ENCODE peak calls at places on chromosomes 11 and 22, in six cellular contexts. B is fibroblast of gingiva, T is RWPE1, F is heart right ventricle, V is NCI-H345, M is COLO829. R is an unnamed sample.

GRCh38 chr11:77127969-77128691 is at the start of gene MYO7A:
- DNase-seq in B (no peak), T (no peak), F (peak), V (peak), M (no peak), R (no peak)

GRCh38 chr11:108624196-108624925 is 30.8 kb upstream of the EXPH5 start:
- DNase-seq in B (no peak), T (no peak), F (no peak), V (no peak), M (no peak), R (no peak)

GRCh38 chr11:61897387-61898246 is 6.3 kb upstream of the FADS3 start:
- DNase-seq in B (peak), T (peak), F (peak), V (peak), M (peak), R (peak)

GRCh38 chr11:75867778-75868374 is 52.9 kb downstream of the UVRAG start:
- DNase-seq in B (peak), T (peak), F (no peak), V (peak), M (peak), R (peak)

GRCh38 chr11:102599642-102600261 is 25.4 kb downstream of the MMP20 start:
- DNase-seq in B (peak), T (peak), F (no peak), V (no peak), M (peak), R (no peak)

GRCh38 chr11:12840871-12841516 is 166.8 kb downstream of the TEAD1 start:
- DNase-seq in B (no peak), T (peak), F (no peak), V (no peak), M (no peak), R (no peak)

GRCh38 chr11:122175316-122175715 is 59.3 kb upstream of the BLID start:
- DNase-seq in B (no peak), T (no peak), F (no peak), V (no peak), M (no peak), R (no peak)

GRCh38 chr11:132278801-132279574 is 908.6 kb downstream of the NTM start:
- DNase-seq in B (peak), T (no peak), F (no peak), V (peak), M (peak), R (no peak)

GRCh38 chr11:92702037-92702436 is 267.4 kb upstream of the MTNR1B start:
- DNase-seq in B (no peak), T (no peak), F (no peak), V (no peak), M (no peak), R (no peak)

GRCh38 chr11:28618426-28618825 is 510.2 kb downstream of the METTL15 start:
- DNase-seq in B (peak), T (no peak), F (no peak), V (no peak), M (no peak), R (no peak)

GRCh38 chr11:13260963-13261599 is 16.5 kb upstream of the BMAL1 start:
- DNase-seq in B (peak), T (peak), F (peak), V (no peak), M (no peak), R (no peak)

GRCh38 chr11:14029415-14029814 is 66.9 kb downstream of the SPON1 start:
- DNase-seq in B (no peak), T (no peak), F (no peak), V (no peak), M (no peak), R (no peak)

GRCh38 chr11:83464181-83464580 is 178.0 kb upstream of the CCDC90B start:
- DNase-seq in B (no peak), T (no peak), F (no peak), V (peak), M (no peak), R (peak)

GRCh38 chr22:36806824-36807223 is 10.0 kb downstream of the PVALB start:
- DNase-seq in B (no peak), T (no peak), F (no peak), V (no peak), M (no peak), R (no peak)

GRCh38 chr11:110095554-110095953 is 2.4 kb downstream of the ZC3H12C start:
- DNase-seq in B (no peak), T (peak), F (no peak), V (no peak), M (no peak), R (no peak)

GRCh38 chr11:128848815-128849455 is 18.2 kb downstream of the KCNJ1 start:
- DNase-seq in B (no peak), T (peak), F (peak), V (peak), M (peak), R (no peak)

GRCh38 chr11:116276051-116277044 is 496.4 kb downstream of the BUD13 start:
- DNase-seq in B (no peak), T (peak), F (peak), V (peak), M (peak), R (peak)

GRCh38 chr11:34685864-34686263 is 65.0 kb downstream of the EHF start:
- DNase-seq in B (no peak), T (no peak), F (no peak), V (no peak), M (no peak), R (no peak)

GRCh38 chr11:1087961-1088926 is 13.6 kb downstream of the MUC2 start:
- DNase-seq in B (no peak), T (no peak), F (peak), V (no peak), M (no peak), R (no peak)

GRCh38 chr11:124277809-124278208 is 21.6 kb downstream of the OR8G5 start:
- DNase-seq in B (no peak), T (no peak), F (no peak), V (no peak), M (peak), R (peak)

GRCh38 chr11:85771568-85771967 is 39.4 kb downstream of the SYTL2 start:
- DNase-seq in B (no peak), T (no peak), F (no peak), V (no peak), M (no peak), R (no peak)

GRCh38 chr11:77374108-77374507 is 72.6 kb upstream of the GDPD4 start:
- DNase-seq in B (no peak), T (no peak), F (no peak), V (no peak), M (no peak), R (no peak)

GRCh38 chr11:36460220-36460619 is 49.9 kb downstream of the TRAF6 start:
- DNase-seq in B (no peak), T (no peak), F (no peak), V (no peak), M (no peak), R (no peak)

GRCh38 chr22:20001082-20001638 is 15.5 kb downstream of the ARVCF start:
- DNase-seq in B (no peak), T (no peak), F (peak), V (no peak), M (no peak), R (no peak)

GRCh38 chr11:32439488-32440210 is 4.3 kb upstream of the WT1 start:
- DNase-seq in B (no peak), T (no peak), F (no peak), V (no peak), M (no peak), R (no peak)

GRCh38 chr22:39431821-39432251 is 25.0 kb upstream of the MGAT3 start:
- DNase-seq in B (no peak), T (no peak), F (peak), V (no peak), M (no peak), R (no peak)

GRCh38 chr11:69518081-69518950 is 36.9 kb downstream of the LINC01488 start:
- DNase-seq in B (peak), T (no peak), F (no peak), V (no peak), M (no peak), R (no peak)